ENCODE peak calls at places on chromosomes 3 and 15, in six cellular contexts. V is tibial nerve, J is thoracic aorta, W is NB4, T is fibroblast of pulmonary artery, B is HFF-Myc. Y is an unnamed sample.

GRCh38 chr3:126118591-126118990 is 34.7 kb upstream of the SLC41A3 start:
- DNase-seq in V (no peak), J (no peak), W (no peak), T (no peak), B (no peak), Y (peak; percentile 28)

GRCh38 chr15:95284933-95285401 is 1045.5 kb upstream of the NR2F2 start:
- DNase-seq in V (no peak), J (no peak), W (peak; percentile 95), T (peak; percentile 87), B (peak; percentile 71), Y (no peak)

GRCh38 chr15:82647045-82647834 is at the start of gene CPEB1:
- DNase-seq in V (no peak), J (no peak), W (no peak), T (peak; percentile 26), B (no peak), Y (no peak)

GRCh38 chr15:40549894-40550293 is 14.9 kb downstream of the CCDC32 start:
- DNase-seq in V (no peak), J (no peak), W (no peak), T (no peak), B (no peak), Y (no peak)

GRCh38 chr3:185549111-185549510 is 3.3 kb downstream of the LIPH start:
- DNase-seq in V (no peak), J (peak; percentile 74), W (no peak), T (peak; percentile 99), B (peak; percentile 91), Y (no peak)

GRCh38 chr15:96264801-96265515 is 65.5 kb upstream of the NR2F2 start:
- DNase-seq in V (no peak), J (no peak), W (no peak), T (peak; percentile 28), B (no peak), Y (no peak)

GRCh38 chr3:175258763-175259162 is 399.6 kb downstream of the NAALADL2 start:
- DNase-seq in V (no peak), J (no peak), W (no peak), T (peak; percentile 11), B (no peak), Y (no peak)

GRCh38 chr3:32143849-32144757 is 37.7 kb downstream of the GPD1L start:
- DNase-seq in V (peak; percentile 18), J (peak; percentile 7), W (peak; percentile 78), T (peak; percentile 95), B (peak; percentile 98), Y (peak; percentile 34)

GRCh38 chr15:23860846-23861245 is 173.7 kb upstream of the NDN start:
- DNase-seq in V (no peak), J (no peak), W (no peak), T (no peak), B (no peak), Y (no peak)

GRCh38 chr3:195895900-195896360 is 12.4 kb downstream of the TNK2 start:
- DNase-seq in V (peak; percentile 45), J (no peak), W (peak; percentile 75), T (no peak), B (no peak), Y (peak; percentile 73)

DNA sequence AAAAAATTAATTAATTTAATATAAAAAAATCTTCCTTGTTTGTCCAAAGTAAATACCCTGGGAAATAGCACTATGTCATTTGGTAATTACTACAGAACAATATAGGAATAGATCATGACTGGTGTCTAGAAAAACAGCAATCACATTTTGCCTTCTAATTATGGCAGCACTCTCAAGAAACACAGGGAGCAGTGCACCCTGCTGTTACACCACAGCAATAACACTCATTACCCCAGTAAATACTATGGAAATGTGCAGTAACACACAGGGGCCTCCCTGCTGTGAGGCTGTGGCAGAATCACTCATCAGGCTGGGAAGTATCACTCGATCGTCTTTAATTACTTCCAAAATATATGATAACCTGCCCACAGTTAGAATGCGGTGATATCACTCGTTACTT is 646.0 kb downstream of the TUSC7 start:
- DNase-seq in V (no peak), J (no peak), W (peak; percentile 34), T (peak; percentile 3), B (no peak), Y (no peak)
- TF ChIP-seq CTCF in V (peak; percentile 35), J (no peak), W (peak; percentile 26), T (peak; percentile 16), B (peak; percentile 41), Y (peak; percentile 32)

GRCh38 chr3:117480981-117481380 is 771.4 kb downstream of the TUSC7 start:
- DNase-seq in V (no peak), J (no peak), W (no peak), T (no peak), B (no peak), Y (no peak)
- TF ChIP-seq CTCF in V (no peak), J (no peak), W (no peak), T (no peak), B (no peak), Y (no peak)

DNA sequence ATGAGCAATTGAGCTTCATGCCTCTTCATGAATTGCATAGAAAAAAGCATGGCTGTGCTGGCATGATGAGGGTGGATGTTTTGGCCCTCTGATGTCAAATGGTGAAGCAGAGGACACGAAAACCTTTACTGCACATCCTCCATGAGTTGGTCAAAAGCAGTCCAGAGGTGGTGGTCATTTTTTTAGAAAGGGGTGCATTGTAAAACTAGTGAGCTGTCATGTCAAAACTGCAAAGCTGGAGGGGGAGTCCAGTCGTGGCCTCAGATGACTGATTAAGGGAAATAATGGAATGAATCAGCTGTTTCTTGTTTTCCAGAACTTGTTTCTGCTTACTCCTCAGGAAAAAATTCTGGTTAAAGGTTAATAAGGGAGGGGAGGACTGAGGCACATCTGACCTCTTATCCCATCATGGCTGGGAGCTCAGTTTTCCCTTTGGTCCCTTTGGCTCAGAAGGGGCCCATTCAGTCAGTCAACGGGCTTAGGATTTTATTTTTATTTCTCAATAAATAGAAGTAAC is 276.8 kb downstream of the CHL1 start:
- DNase-seq in V (no peak), J (no peak), W (no peak), T (no peak), B (no peak), Y (no peak)
- TF ChIP-seq CTCF in V (no peak), J (no peak), W (no peak), T (no peak), B (no peak), Y (no peak)

GRCh38 chr3:163916596-163917560 is 1161.4 kb downstream of the SI start:
- DNase-seq in V (no peak), J (no peak), W (peak; percentile 22), T (no peak), B (no peak), Y (no peak)
- TF ChIP-seq CTCF in V (no peak), J (no peak), W (peak; percentile 21), T (no peak), B (no peak), Y (peak; percentile 31)

GRCh38 chr3:165619077-165619476 is 218.1 kb downstream of the BCHE start:
- DNase-seq in V (no peak), J (no peak), W (no peak), T (no peak), B (no peak), Y (no peak)

GRCh38 chr3:165622356-165622755 is 214.9 kb downstream of the BCHE start:
- DNase-seq in V (no peak), J (no peak), W (no peak), T (no peak), B (no peak), Y (no peak)

GRCh38 chr3:165624761-165625160 is 212.5 kb downstream of the BCHE start:
- DNase-seq in V (no peak), J (no peak), W (peak; percentile 6), T (peak; percentile 53), B (no peak), Y (no peak)
- TF ChIP-seq CTCF in V (no peak), J (no peak), W (peak; percentile 13), T (peak; percentile 72), B (peak; percentile 11), Y (no peak)

GRCh38 chr3:43559961-43560360 is 61.9 kb downstream of the ANO10 start:
- DNase-seq in V (no peak), J (no peak), W (no peak), T (no peak), B (no peak), Y (no peak)
- TF ChIP-seq CTCF in V (no peak), J (no peak), W (no peak), T (no peak), B (no peak), Y (no peak)

GRCh38 chr15:42130246-42130986 is 26.0 kb downstream of the PLA2G4F start:
- DNase-seq in V (no peak), J (no peak), W (no peak), T (no peak), B (no peak), Y (no peak)

GRCh38 chr15:42131006-42131405 is 25.4 kb downstream of the PLA2G4F start:
- DNase-seq in V (no peak), J (no peak), W (no peak), T (no peak), B (no peak), Y (no peak)

GRCh38 chr15:42131826-42132806 is 24.3 kb downstream of the PLA2G4F start:
- DNase-seq in V (no peak), J (no peak), W (no peak), T (no peak), B (no peak), Y (no peak)

GRCh38 chr15:42129364-42129763 is 27.1 kb downstream of the PLA2G4F start:
- DNase-seq in V (no peak), J (no peak), W (no peak), T (no peak), B (no peak), Y (no peak)

GRCh38 chr15:42128476-42128875 is 28.0 kb downstream of the PLA2G4F start:
- DNase-seq in V (no peak), J (no peak), W (no peak), T (no peak), B (no peak), Y (no peak)
- TF ChIP-seq CTCF in V (no peak), J (no peak), W (no peak), T (no peak), B (no peak), Y (no peak)

DNA sequence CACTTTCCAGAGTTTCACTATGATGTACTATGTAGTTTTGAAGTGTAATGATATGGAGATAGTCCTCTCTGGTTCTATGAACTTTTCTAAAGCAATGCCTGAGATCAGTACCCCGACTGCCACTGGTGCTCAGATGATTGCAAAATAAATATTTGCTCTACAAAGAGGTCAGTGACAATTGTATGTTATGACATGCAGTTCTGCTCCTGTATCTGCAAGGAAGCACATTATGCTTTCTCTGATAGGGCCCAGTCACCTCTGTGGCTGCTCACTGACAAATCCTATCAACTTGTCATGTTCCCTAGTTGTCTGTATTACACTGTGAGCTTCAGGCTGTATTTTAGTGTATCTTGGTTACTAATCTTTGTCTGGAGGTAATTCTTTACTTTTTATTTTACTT is 362.6 kb downstream of the ROBO1 start:
- DNase-seq in V (no peak), J (no peak), W (no peak), T (no peak), B (no peak), Y (no peak)
- TF ChIP-seq CTCF in V (no peak), J (no peak), W (no peak), T (no peak), B (no peak), Y (no peak)

Y was measured in mesothelial cell of epicardium.